ENCODE peak calls at places on chromosomes 13 and 19, in six cellular contexts. A is NT2/D1; T is amniotic epithelial cell; H is activated T-cell treated with anti-CD3 and anti-CD28 coated beads, Interleukin-2, amount 50 U/mL, for 48 hours; Z is left colon; S is A549. W is an unnamed sample.

GRCh38 chr19:28727133-28727834 is 485.7 kb downstream of the UQCRFS1 start:
- DNase-seq in A (peak), T (peak), H (peak), Z (no peak), S (no peak), W (no peak)

GRCh38 chr13:94419304-94419943 is 60.1 kb downstream of the DCT start:
- DNase-seq in A (no peak), T (peak), H (no peak), Z (no peak), S (no peak), W (no peak)

GRCh38 chr13:44045179-44045562 is 165.5 kb downstream of the LACC1 start:
- DNase-seq in A (no peak), T (no peak), H (no peak), Z (no peak), S (peak), W (no peak)

GRCh38 chr13:21175656-21176194 is 627 bp downstream of the SKA3 start:
- DNase-seq in A (no peak), T (peak), H (no peak), Z (no peak), S (no peak), W (no peak)

GRCh38 chr13:47503468-47503867 is 497.6 kb downstream of the SUCLA2 start:
- DNase-seq in A (no peak), T (no peak), H (no peak), Z (no peak), S (no peak), W (no peak)

GRCh38 chr19:34598217-34599155 is 78.5 kb downstream of the SCGB2B2 start:
- DNase-seq in A (no peak), T (no peak), H (no peak), Z (no peak), S (no peak), W (no peak)

GRCh38 chr19:47227347-47228167 is 3.4 kb downstream of the BBC3 start:
- DNase-seq in A (peak), T (peak), H (peak), Z (peak), S (peak), W (peak)

GRCh38 chr13:101242720-101243119 is 173.6 kb downstream of the NALCN start:
- DNase-seq in A (no peak), T (no peak), H (no peak), Z (no peak), S (no peak), W (no peak)

GRCh38 chr19:12825259-12826131 is 8.9 kb downstream of the RTBDN start:
- DNase-seq in A (peak), T (peak), H (peak), Z (peak), S (peak), W (no peak)

GRCh38 chr19:39197808-39198207 is 1.0 kb downstream of the NCCRP1 start:
- DNase-seq in A (no peak), T (no peak), H (no peak), Z (no peak), S (no peak), W (no peak)

GRCh38 chr13:51297556-51297955 is 41.9 kb upstream of the SERPINE3 start:
- DNase-seq in A (no peak), T (no peak), H (no peak), Z (no peak), S (no peak), W (no peak)

GRCh38 chr13:20090349-20090748 is 70.5 kb downstream of the GJA3 start:
- DNase-seq in A (no peak), T (no peak), H (no peak), Z (no peak), S (peak), W (no peak)

GRCh38 chr19:30154410-30154809 is 212.4 kb downstream of the URI1 start:
- DNase-seq in A (no peak), T (no peak), H (no peak), Z (no peak), S (no peak), W (no peak)

GRCh38 chr19:11849264-11849615 is 714 bp downstream of the ZNF439 start:
- DNase-seq in A (no peak), T (no peak), H (no peak), Z (no peak), S (no peak), W (no peak)

GRCh38 chr19:2524840-2525723 is 49.2 kb downstream of the GADD45B start:
- DNase-seq in A (no peak), T (peak), H (no peak), Z (no peak), S (peak), W (peak)

GRCh38 chr13:30739646-30740642 is 4.6 kb downstream of the ALOX5AP start:
- DNase-seq in A (no peak), T (peak), H (peak), Z (no peak), S (peak), W (no peak)

GRCh38 chr19:29666634-29667389 is 1.6 kb downstream of the PLEKHF1 start:
- DNase-seq in A (no peak), T (peak), H (peak), Z (peak), S (no peak), W (peak)

W was measured in posterior vena cava.